ENCODE peak calls at places on chromosomes 4 and X, in eight cellular contexts. Y is T-helper 1 cell; J is NCI-H2081; W is Calu3; D is activated naive CD4-positive, alpha-beta T cell treated with anti-CD3 and anti-CD28 coated beads for 36 hours; O is ELR; F is tibial nerve; U is retina. P is an unnamed sample.
A peak's percentile ranks its signal among the peaks of the same experiment; 100 is the strongest.

GRCh38 chr4:186554890-186555827 is at the start of gene MTNR1A:
- DNase-seq in D (no peak), U (peak; percentile 78), F (no peak), Y (no peak), W (peak; percentile 63), O (no peak), J (no peak), P (no peak)

GRCh38 chr4:148293571-148293970 is 148.6 kb downstream of the NR3C2 start:
- DNase-seq in Y (no peak), W (no peak), D (no peak), U (no peak), O (no peak), F (no peak), J (no peak), P (no peak)

GRCh38 chr4:147828361-147828760 is 96.5 kb downstream of the ARHGAP10 start:
- DNase-seq in Y (no peak), F (no peak), J (no peak), U (no peak), D (no peak), W (no peak), O (peak; percentile 47), P (no peak)

GRCh38 chrX:132406106-132406505 is 82.7 kb downstream of the MBNL3 start:
- DNase-seq in O (no peak), W (no peak), D (no peak), Y (no peak), F (no peak), U (no peak), J (no peak), P (no peak)

GRCh38 chr4:132108784-132109183 is 1040.3 kb upstream of the PCDH10 start:
- DNase-seq in F (no peak), Y (no peak), D (no peak), J (no peak), W (no peak), U (no peak), O (peak; percentile 50), P (no peak)

GRCh38 chr4:3157366-3157765 is 82.9 kb downstream of the HTT start:
- DNase-seq in D (no peak), W (no peak), Y (no peak), J (no peak), O (no peak), U (no peak), F (no peak), P (no peak)

GRCh38 chr4:175998782-175999181 is 66.9 kb upstream of the WDR17 start:
- DNase-seq in F (no peak), W (peak; percentile 48), Y (no peak), O (peak; percentile 13), D (no peak), U (peak; percentile 34), J (no peak), P (peak; percentile 78)

GRCh38 chr4:98626350-98626749 is 32.1 kb downstream of the TSPAN5 start:
- DNase-seq in F (no peak), O (peak; percentile 92), D (peak; percentile 20), W (peak; percentile 46), J (no peak), U (no peak), Y (no peak), P (no peak)

GRCh38 chr4:88880501-88881226 is 176.3 kb downstream of the FAM13A start:
- DNase-seq in F (no peak), Y (no peak), U (no peak), O (no peak), W (no peak), J (peak; percentile 5), D (no peak), P (no peak)

GRCh38 chr4:127249066-127249766 is 383.5 kb upstream of the INTU start:
- DNase-seq in U (no peak), Y (no peak), W (no peak), O (peak; percentile 57), J (no peak), D (no peak), F (no peak), P (no peak)

GRCh38 chr4:879730-880079 is 52.4 kb downstream of the GAK start:
- DNase-seq in J (no peak), O (no peak), Y (no peak), U (no peak), W (no peak), F (no peak), D (peak; percentile 84), P (no peak)

GRCh38 chr4:113781439-113782040 is 20.0 kb upstream of the CAMK2D start:
- DNase-seq in F (no peak), W (no peak), U (no peak), J (peak; percentile 3), D (no peak), Y (no peak), O (peak; percentile 62), P (no peak)